ENCODE peak calls at places on chromosome 1, in four cellular contexts. One of them, this sample, is unnamed. For H3K4me1, the result is how much of the 10 kb centered on the place peaks cover.

GRCh38 chr1:45300669-45300997 is 26.1 kb upstream of the HPDL start:
- DNase-seq in H1: no peak
- DNase-seq in HepG2: no peak
- DNase-seq in GM12878: no peak
- DNase-seq in this sample: no peak

GRCh38 chr1:20437640-20438039 is 48.4 kb downstream of the CAMK2N1 start:
- DNase-seq in H1: no peak
- DNase-seq in HepG2: no peak
- DNase-seq in GM12878: no peak
- DNase-seq in this sample: no peak

GRCh38 chr1:36285450-36286101 is 20.6 kb upstream of the SH3D21 start:
- DNase-seq in H1: no peak
- DNase-seq in HepG2: peak
- DNase-seq in GM12878: peak
- DNase-seq in this sample: peak

GRCh38 chr1:21251773-21252471 is 38.3 kb downstream of the ECE1 start:
- DNase-seq in H1: no peak
- DNase-seq in HepG2: peak
- DNase-seq in GM12878: no peak
- DNase-seq in this sample: no peak

GRCh38 chr1:197218857-197219256 is 49.2 kb upstream of the CRB1 start:
- DNase-seq in H1: no peak
- DNase-seq in HepG2: no peak
- DNase-seq in GM12878: no peak
- DNase-seq in this sample: no peak

GRCh38 chr1:23343246-23344110 is 606 bp downstream of the HNRNPR start:
- DNase-seq in H1: no peak
- DNase-seq in HepG2: peak
- DNase-seq in GM12878: no peak
- DNase-seq in this sample: no peak

GRCh38 chr1:52142220-52143153 is 598 bp downstream of the ZFYVE9 start:
- DNase-seq in H1: peak
- DNase-seq in HepG2: peak
- DNase-seq in GM12878: no peak
- DNase-seq in this sample: peak

GRCh38 chr1:155081472-155082300 is 3.0 kb downstream of the EFNA3 start:
- DNase-seq in H1: no peak
- DNase-seq in HepG2: no peak
- DNase-seq in GM12878: no peak
- DNase-seq in this sample: no peak

GRCh38 chr1:1926886-1927660 is 8.0 kb upstream of the TMEM52 start:
- DNase-seq in H1: no peak
- DNase-seq in HepG2: no peak
- DNase-seq in GM12878: no peak
- DNase-seq in this sample: no peak

GRCh38 chr1:64745181-64745985 is 508 bp downstream of the RAVER2 start:
- DNase-seq in H1: no peak
- DNase-seq in HepG2: peak
- DNase-seq in GM12878: no peak
- DNase-seq in this sample: no peak
- TF ChIP-seq SUZ12 in H1: no peak
- TF ChIP-seq SUZ12 in HepG2: no peak
- TF ChIP-seq SUZ12 in GM12878: no peak
- TF ChIP-seq SUZ12 in this sample: no peak

DNA sequence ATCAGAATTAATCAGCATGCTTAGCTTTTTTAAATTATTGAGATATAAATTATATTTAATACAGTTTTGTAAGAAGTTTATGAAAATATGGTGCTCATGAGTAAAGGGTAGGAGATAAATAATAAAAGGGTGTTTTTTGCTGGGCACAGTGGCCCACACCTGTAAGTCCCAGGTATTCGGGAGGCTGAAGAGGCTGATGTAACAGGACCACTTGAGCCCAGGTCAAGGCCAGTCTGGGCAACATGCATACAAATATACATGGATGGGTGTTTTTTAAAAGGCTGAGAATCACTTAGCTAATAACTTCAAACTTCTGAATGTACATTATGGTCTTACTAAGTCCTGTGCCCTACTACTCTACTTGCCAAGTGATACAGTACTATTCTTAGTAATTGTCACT is 73.2 kb downstream of the TRIM33 start:
- DNase-seq in H1: no peak
- DNase-seq in HepG2: no peak
- DNase-seq in GM12878: no peak
- DNase-seq in this sample: no peak
- H3K4me1 ChIP-seq in H1: under half
- H3K4me1 ChIP-seq in HepG2: under half
- H3K4me1 ChIP-seq in GM12878: under half
- H3K4me1 ChIP-seq in this sample: under half

GRCh38 chr1:244095523-244095911 is 44.4 kb downstream of the ZBTB18 start:
- DNase-seq in H1: no peak
- DNase-seq in HepG2: no peak
- DNase-seq in GM12878: no peak
- DNase-seq in this sample: no peak

GRCh38 chr1:244090645-244091044 is 39.6 kb downstream of the ZBTB18 start:
- DNase-seq in H1: no peak
- DNase-seq in HepG2: no peak
- DNase-seq in GM12878: no peak
- DNase-seq in this sample: no peak

GRCh38 chr1:244093265-244093638 is 42.2 kb downstream of the ZBTB18 start:
- DNase-seq in H1: no peak
- DNase-seq in HepG2: no peak
- DNase-seq in GM12878: no peak
- DNase-seq in this sample: no peak

GRCh38 chr1:244094880-244095522 is 43.9 kb downstream of the ZBTB18 start:
- DNase-seq in H1: no peak
- DNase-seq in HepG2: no peak
- DNase-seq in GM12878: no peak
- DNase-seq in this sample: no peak

GRCh38 chr1:244092293-244093264 is 41.5 kb downstream of the ZBTB18 start:
- DNase-seq in H1: no peak
- DNase-seq in HepG2: no peak
- DNase-seq in GM12878: no peak
- DNase-seq in this sample: no peak
- TF ChIP-seq SUZ12 in H1: no peak
- TF ChIP-seq SUZ12 in HepG2: no peak
- TF ChIP-seq SUZ12 in GM12878: no peak
- TF ChIP-seq SUZ12 in this sample: no peak

GRCh38 chr1:9594471-9595155 is 5.9 kb downstream of the TMEM201 start:
- DNase-seq in H1: no peak
- DNase-seq in HepG2: no peak
- DNase-seq in GM12878: no peak
- DNase-seq in this sample: no peak
- H3K4me1 ChIP-seq in H1: under half
- H3K4me1 ChIP-seq in HepG2: under half
- H3K4me1 ChIP-seq in GM12878: under half
- H3K4me1 ChIP-seq in this sample: under half

GRCh38 chr1:204041803-204042505 is 31.0 kb upstream of the SOX13 start:
- DNase-seq in H1: no peak
- DNase-seq in HepG2: no peak
- DNase-seq in GM12878: no peak
- DNase-seq in this sample: no peak
- TF ChIP-seq SUZ12 in H1: no peak
- TF ChIP-seq SUZ12 in HepG2: no peak
- TF ChIP-seq SUZ12 in GM12878: no peak
- TF ChIP-seq SUZ12 in this sample: no peak

GRCh38 chr1:226888816-226889215 is 18.4 kb downstream of the PSEN2 start:
- DNase-seq in H1: no peak
- DNase-seq in HepG2: no peak
- DNase-seq in GM12878: no peak
- DNase-seq in this sample: no peak
- H3K4me1 ChIP-seq in H1: under half
- H3K4me1 ChIP-seq in HepG2: under half
- H3K4me1 ChIP-seq in GM12878: under half
- H3K4me1 ChIP-seq in this sample: under half

GRCh38 chr1:22296701-22297591 is 154.0 kb upstream of the WNT4 start:
- DNase-seq in H1: no peak
- DNase-seq in HepG2: no peak
- DNase-seq in GM12878: no peak
- DNase-seq in this sample: no peak
- TF ChIP-seq SUZ12 in H1: no peak
- TF ChIP-seq SUZ12 in HepG2: no peak
- TF ChIP-seq SUZ12 in GM12878: no peak
- TF ChIP-seq SUZ12 in this sample: no peak

This sample was measured in NT2/D1.